ENCODE peak calls at places on chromosomes 6 and 20, in six cellular contexts. S, X, A, O, R and L are unnamed samples.

GRCh38 chr6:17923401-17923863 is 64.0 kb downstream of the KIF13A start:
- DNase-seq in R (no peak), A (no peak), X (no peak), S (no peak), O (no peak), L (no peak)

GRCh38 chr20:8877294-8877693 is 191.6 kb upstream of the PLCB4 start:
- DNase-seq in R (no peak), S (no peak), X (no peak), O (no peak), A (no peak), L (no peak)

GRCh38 chr6:57313711-57314471 is 3.5 kb upstream of the PRIM2 start:
- DNase-seq in O (no peak), A (no peak), X (peak), R (no peak), S (no peak), L (no peak)

GRCh38 chr20:10646886-10647420 is 26.8 kb downstream of the JAG1 start:
- DNase-seq in O (no peak), A (no peak), X (no peak), S (no peak), R (no peak), L (no peak)

GRCh38 chr6:154887051-154887450 is 108.1 kb upstream of the TIAM2 start:
- DNase-seq in R (no peak), X (no peak), O (no peak), A (no peak), S (no peak), L (no peak)

GRCh38 chr6:4973972-4974885 is 29.6 kb downstream of the RPP40 start:
- DNase-seq in S (peak), X (peak), A (peak), O (no peak), R (no peak), L (no peak)

GRCh38 chr20:645318-646106 is 7.5 kb downstream of the SRXN1 start:
- DNase-seq in X (peak), O (peak), R (peak), S (peak), A (peak), L (peak)

GRCh38 chr6:100620085-100620484 is 155.4 kb upstream of the SIM1 start:
- DNase-seq in X (no peak), O (no peak), A (no peak), S (no peak), R (no peak), L (no peak)

GRCh38 chr20:25574411-25574810 is 10.9 kb downstream of the NINL start:
- DNase-seq in O (no peak), X (no peak), S (no peak), R (no peak), A (no peak), L (no peak)

DNA sequence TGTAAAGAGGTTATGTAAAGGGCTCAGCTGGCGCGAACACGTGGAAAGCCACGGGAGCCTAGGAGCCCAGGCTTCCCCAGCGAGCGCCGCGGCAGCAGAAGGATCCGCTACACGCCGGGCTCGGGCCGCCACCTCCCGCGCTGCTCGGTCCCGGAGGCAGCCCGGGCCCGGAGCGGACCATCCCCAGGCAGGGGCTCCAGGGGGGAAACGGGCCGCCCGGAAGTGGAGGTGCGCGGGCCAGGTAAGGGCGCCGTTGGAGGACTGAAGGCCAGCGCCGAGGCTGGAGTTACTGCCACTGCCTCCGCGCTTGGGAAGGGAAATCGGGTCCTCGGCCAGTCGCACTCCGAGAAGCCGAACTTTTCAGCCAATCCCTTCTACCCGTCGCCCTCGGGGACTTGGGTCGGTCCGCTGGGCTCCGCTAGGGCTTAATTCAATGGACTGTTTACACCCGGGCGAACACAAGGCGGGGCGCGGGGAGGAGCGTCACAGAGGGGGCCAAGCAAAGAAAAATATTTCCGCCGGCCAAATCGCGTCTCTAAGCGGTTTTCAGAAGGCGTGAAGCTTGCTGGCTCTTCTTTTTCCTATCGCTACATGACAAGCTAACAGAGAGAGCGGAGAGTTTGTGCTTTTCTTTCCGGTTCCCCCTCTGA is 433 bp downstream of the STK35 start:
- DNase-seq in O (peak), S (peak), X (peak), A (peak), R (peak), L (peak)
- TF ChIP-seq CTCF in O (no peak), S (no peak), X (peak), A (no peak), R (no peak), L (no peak)

GRCh38 chr20:63640086-63640485 is 13.1 kb downstream of the STMN3 start:
- DNase-seq in S (no peak), R (no peak), A (no peak), O (no peak), X (no peak), L (peak)

GRCh38 chr20:63633732-63634131 is 6.8 kb upstream of the GMEB2 start:
- DNase-seq in O (no peak), X (no peak), R (no peak), A (no peak), S (no peak), L (no peak)

GRCh38 chr20:63639093-63639860 is 12.4 kb upstream of the GMEB2 start:
- DNase-seq in A (no peak), S (no peak), X (no peak), R (peak), O (peak), L (peak)

GRCh38 chr20:63635431-63636141 is 8.7 kb upstream of the GMEB2 start:
- DNase-seq in O (peak), A (no peak), S (no peak), R (no peak), X (no peak), L (peak)

DNA sequence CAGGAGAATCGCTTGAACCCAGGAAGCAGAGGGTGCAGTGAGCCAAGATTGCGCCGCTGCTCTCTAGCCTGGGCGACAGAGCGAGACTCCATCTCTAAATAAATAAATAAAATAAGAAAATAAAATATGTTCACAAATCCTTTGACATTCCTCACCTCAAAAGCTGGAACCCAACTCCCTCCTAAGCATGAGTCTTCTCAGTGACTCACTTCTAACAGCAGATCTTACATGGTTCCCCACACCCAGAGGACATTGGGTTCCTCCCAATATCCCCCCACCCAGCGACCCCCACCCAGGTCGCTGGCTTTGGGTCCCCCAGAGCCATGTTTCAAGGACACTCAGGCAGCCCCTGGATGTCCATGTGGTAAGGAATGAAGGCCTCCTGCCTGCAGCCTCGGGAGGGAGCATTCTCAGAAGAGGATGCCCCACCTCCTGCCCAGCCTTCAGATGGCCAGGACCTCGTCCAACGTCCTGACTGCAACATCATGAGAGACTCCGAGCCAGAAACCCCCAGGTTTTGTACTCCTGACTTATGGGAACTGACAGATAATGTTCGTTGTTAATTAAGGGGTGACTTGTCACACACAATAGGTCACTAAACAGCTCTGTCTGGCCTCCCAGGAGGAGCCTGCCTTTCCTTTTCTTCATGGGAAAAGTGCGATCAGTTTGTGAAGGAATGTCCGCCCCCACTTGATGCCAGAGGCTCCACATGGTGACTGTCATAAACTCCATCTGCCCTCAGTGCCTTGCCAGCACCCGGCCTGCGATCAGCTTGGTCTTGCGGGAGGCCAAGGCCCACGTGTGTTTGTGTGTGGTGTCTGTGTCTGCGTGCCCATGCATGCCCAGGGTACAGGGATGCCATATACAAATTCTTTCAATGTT is 10.1 kb upstream of the GMEB2 start:
- DNase-seq in O (no peak), A (no peak), R (no peak), X (no peak), S (no peak), L (no peak)
- H3K27ac ChIP-seq in O (no peak), A (peak), R (no peak), X (no peak), S (no peak), L (peak)

GRCh38 chr20:53901697-53902096 is 168.7 kb downstream of the BCAS1 start:
- DNase-seq in X (no peak), S (no peak), O (no peak), A (no peak), R (no peak), L (no peak)
- TF ChIP-seq CTCF in X (no peak), S (no peak), O (no peak), A (no peak), R (no peak), L (no peak)

GRCh38 chr20:49480236-49480635 is 2.2 kb downstream of the KCNB1 start:
- DNase-seq in O (no peak), S (no peak), A (no peak), R (no peak), X (no peak), L (no peak)
- H3K27ac ChIP-seq in O (peak), S (no peak), A (no peak), R (no peak), X (peak), L (no peak)